ENCODE peak calls at places on chromosomes 16 and 17, in five cellular contexts. R, Y, Q, B and M are unnamed samples.

GRCh38 chr17:34307110-34307509 is 12.1 kb upstream of the CCL8 start:
- DNase-seq in R (peak; percentile 70), Y (no peak), Q (no peak), B (no peak), M (no peak)

GRCh38 chr16:50837324-50837723 is 95.4 kb downstream of the CYLD start:
- DNase-seq in R (no peak), Y (no peak), Q (no peak), B (no peak), M (no peak)

GRCh38 chr16:87062569-87063442 is 254.4 kb downstream of the C16orf95 start:
- DNase-seq in R (no peak), Y (peak; percentile 5), Q (peak; percentile 29), B (no peak), M (no peak)

GRCh38 chr17:50358177-50358576 is 12.3 kb downstream of the XYLT2 start:
- DNase-seq in R (no peak), Y (peak; percentile 46), Q (no peak), B (no peak), M (no peak)

GRCh38 chr17:9943343-9943742 is 38.3 kb upstream of the RCVRN start:
- DNase-seq in R (no peak), Y (no peak), Q (no peak), B (no peak), M (no peak)

GRCh38 chr16:782766-783403 is 5.3 kb downstream of the RPUSD1 start:
- DNase-seq in R (no peak), Y (no peak), Q (no peak), B (no peak), M (no peak)

GRCh38 chr17:1108810-1109605 is 70.8 kb downstream of the ABR start:
- DNase-seq in R (no peak), Y (peak; percentile 80), Q (peak; percentile 66), B (no peak), M (no peak)

GRCh38 chr16:54931041-54931756 is 534 bp downstream of the IRX5 start:
- DNase-seq in R (no peak), Y (no peak), Q (no peak), B (no peak), M (no peak)

GRCh38 chr17:29442451-29442850 is 52.3 kb downstream of the TAOK1 start:
- DNase-seq in R (no peak), Y (no peak), Q (no peak), B (no peak), M (no peak)

GRCh38 chr16:85412911-85413520 is 200.1 kb upstream of the GSE1 start:
- DNase-seq in R (no peak), Y (peak; percentile 60), Q (no peak), B (no peak), M (no peak)

GRCh38 chr17:3683054-3683511 is 12.9 kb downstream of the P2RX5 start:
- DNase-seq in R (no peak), Y (no peak), Q (peak; percentile 55), B (no peak), M (no peak)

GRCh38 chr17:30360396-30360795 is 18.3 kb upstream of the CPD start:
- DNase-seq in R (no peak), Y (no peak), Q (no peak), B (no peak), M (no peak)

GRCh38 chr16:84583995-84584394 is 33.9 kb downstream of the COTL1 start:
- DNase-seq in R (no peak), Y (no peak), Q (no peak), B (peak; percentile 42), M (no peak)

GRCh38 chr17:40399185-40399584 is 18.5 kb downstream of the TOP2A start:
- DNase-seq in R (peak; percentile 32), Y (no peak), Q (no peak), B (no peak), M (peak; percentile 5)

GRCh38 chr17:58265902-58266875 is 14.5 kb downstream of the MPO start:
- DNase-seq in R (no peak), Y (no peak), Q (no peak), B (no peak), M (no peak)

GRCh38 chr17:81870155-81870977 is 771 bp downstream of the ARHGDIA start:
- DNase-seq in R (no peak), Y (peak; percentile 76), Q (peak; percentile 24), B (no peak), M (no peak)

GRCh38 chr17:20116683-20117309 is 107.6 kb downstream of the SPECC1 start:
- DNase-seq in R (no peak), Y (no peak), Q (peak; percentile 44), B (peak; percentile 32), M (no peak)

GRCh38 chr17:73445466-73445865 is 133.7 kb upstream of the CDC42EP4 start:
- DNase-seq in R (no peak), Y (no peak), Q (no peak), B (no peak), M (no peak)

GRCh38 chr16:20853981-20854620 is 46.1 kb downstream of the DCUN1D3 start:
- DNase-seq in R (no peak), Y (no peak), Q (no peak), B (no peak), M (no peak)

GRCh38 chr17:39737761-39738567 is at the start of gene GRB7:
- DNase-seq in R (no peak), Y (no peak), Q (no peak), B (no peak), M (no peak)

GRCh38 chr16:1079786-1080525 is 7.4 kb downstream of the SSTR5 start:
- DNase-seq in R (no peak), Y (no peak), Q (no peak), B (no peak), M (no peak)

GRCh38 chr17:66747561-66748275 is 87.2 kb upstream of the CACNG5 start:
- DNase-seq in R (peak; percentile 51), Y (peak; percentile 33), Q (no peak), B (no peak), M (no peak)

GRCh38 chr16:69311533-69312388 is 611 bp downstream of the VPS4A start:
- DNase-seq in R (no peak), Y (peak; percentile 72), Q (peak; percentile 17), B (no peak), M (no peak)

GRCh38 chr16:19114359-19115147 is 789 bp downstream of the ITPRIPL2 start:
- DNase-seq in R (no peak), Y (peak; percentile 87), Q (no peak), B (no peak), M (no peak)

GRCh38 chr16:66344533-66345145 is 21.9 kb upstream of the CDH5 start:
- DNase-seq in R (no peak), Y (no peak), Q (peak; percentile 20), B (no peak), M (no peak)

GRCh38 chr16:27020031-27020430 is 46.7 kb upstream of the C16orf82 start:
- DNase-seq in R (no peak), Y (no peak), Q (no peak), B (no peak), M (no peak)

GRCh38 chr17:49456172-49456965 is 38.7 kb upstream of the NGFR start:
- DNase-seq in R (peak; percentile 54), Y (no peak), Q (no peak), B (no peak), M (peak; percentile 68)

GRCh38 chr17:62562656-62563055 is 64.8 kb upstream of the MRC2 start:
- DNase-seq in R (no peak), Y (no peak), Q (no peak), B (no peak), M (no peak)